ENCODE peak calls at places on chromosomes 5 and 9, in eight cellular contexts. E is activated T-helper 17 cell treated with anti-CD3 and anti-CD28 coated beads, Interleukin-2, amount 50 U/mL, for 72 hours; S is omental fat pad; J is mucosa of descending colon; P is heart right ventricle; H is activated CD8-positive, alpha-beta memory T cell treated with anti-CD3 and anti-CD28 coated beads, Interleukin-2, amount 10 ng/mL, durations not matched to agents 7 days and 5 days; O is left ventricle myocardium superior; X is activated T-cell treated with anti-CD3 and anti-CD28 coated beads, Interleukin-2, amount 50 U/mL, for 72 hours. Q is an unnamed sample.

GRCh38 chr9:87556039-87556438 is 58.4 kb downstream of the DAPK1 start:
- ATAC-seq in E (no peak), S (no peak), J (peak), P (no peak), H (no peak), O (no peak), X (no peak), Q (no peak)

GRCh38 chr5:60677831-60678664 is 21.9 kb downstream of the DEPDC1B start:
- ATAC-seq in E (peak), S (no peak), J (peak), P (no peak), H (peak), O (no peak), X (peak), Q (no peak)

GRCh38 chr9:9142001-9142400 is 1342.4 kb upstream of the DMAC1 start:
- ATAC-seq in E (no peak), S (no peak), J (no peak), P (no peak), H (no peak), O (no peak), X (no peak), Q (no peak)

GRCh38 chr9:121312169-121312568 is 44.2 kb downstream of the GSN start:
- ATAC-seq in E (no peak), S (no peak), J (peak), P (no peak), H (no peak), O (no peak), X (no peak), Q (no peak)

GRCh38 chr9:36867672-36868471 is 166.2 kb downstream of the PAX5 start:
- ATAC-seq in E (no peak), S (no peak), J (peak), P (no peak), H (no peak), O (no peak), X (no peak), Q (no peak)

GRCh38 chr5:95857185-95857945 is 34.8 kb upstream of the GLRX start:
- ATAC-seq in E (no peak), S (peak), J (peak), P (peak), H (no peak), O (peak), X (no peak), Q (no peak)

GRCh38 chr9:99876190-99876589 is 30.3 kb upstream of the STX17 start:
- ATAC-seq in E (no peak), S (no peak), J (no peak), P (no peak), H (no peak), O (no peak), X (no peak), Q (peak)

GRCh38 chr5:128276537-128277216 is 193.1 kb downstream of the SLC12A2 start:
- ATAC-seq in E (no peak), S (no peak), J (no peak), P (no peak), H (no peak), O (no peak), X (no peak), Q (no peak)

GRCh38 chr9:13100914-13101572 is 178.4 kb downstream of the MPDZ start:
- ATAC-seq in E (no peak), S (no peak), J (no peak), P (no peak), H (no peak), O (no peak), X (no peak), Q (no peak)

GRCh38 chr5:96214442-96215197 is 218.4 kb downstream of the PCSK1 start:
- ATAC-seq in E (no peak), S (no peak), J (peak), P (no peak), H (no peak), O (no peak), X (no peak), Q (no peak)

GRCh38 chr9:93467062-93467416 is 13.7 kb upstream of the FAM120AOS start:
- ATAC-seq in E (peak), S (no peak), J (peak), P (no peak), H (no peak), O (no peak), X (peak), Q (no peak)

GRCh38 chr9:4276856-4277255 is 23.0 kb downstream of the GLIS3 start:
- ATAC-seq in E (no peak), S (no peak), J (no peak), P (no peak), H (no peak), O (no peak), X (no peak), Q (no peak)

GRCh38 chr9:112562235-112562958 is 75.8 kb downstream of the KIAA1958 start:
- ATAC-seq in E (no peak), S (no peak), J (no peak), P (no peak), H (no peak), O (no peak), X (no peak), Q (no peak)

GRCh38 chr5:141493500-141494422 is 4.9 kb downstream of the PCDHGC5 start:
- ATAC-seq in E (no peak), S (no peak), J (no peak), P (no peak), H (no peak), O (peak), X (no peak), Q (no peak)

GRCh38 chr5:142360607-142361120 is 35.8 kb upstream of the SPRY4 start:
- ATAC-seq in E (no peak), S (no peak), J (no peak), P (no peak), H (no peak), O (no peak), X (no peak), Q (no peak)

GRCh38 chr9:34493972-34494535 is 28.7 kb downstream of the ENHO start:
- ATAC-seq in E (no peak), S (no peak), J (no peak), P (peak), H (peak), O (peak), X (no peak), Q (no peak)

GRCh38 chr9:100167176-100167575 is 68.1 kb downstream of the INVS start:
- ATAC-seq in E (no peak), S (no peak), J (no peak), P (no peak), H (no peak), O (no peak), X (no peak), Q (no peak)

GRCh38 chr5:142931896-142932686 is 161.9 kb downstream of the ARHGAP26 start:
- ATAC-seq in E (no peak), S (no peak), J (no peak), P (peak), H (no peak), O (peak), X (no peak), Q (no peak)

GRCh38 chr5:180331647-180331950 is 21.5 kb downstream of the GFPT2 start:
- ATAC-seq in E (no peak), S (peak), J (no peak), P (peak), H (no peak), O (peak), X (no peak), Q (no peak)

GRCh38 chr9:131046581-131047202 is 37.7 kb downstream of the LAMC3 start:
- ATAC-seq in E (peak), S (peak), J (peak), P (peak), H (peak), O (peak), X (peak), Q (peak)

GRCh38 chr5:74865293-74865798 is 841 bp downstream of the FAM169A start:
- ATAC-seq in E (no peak), S (no peak), J (peak), P (no peak), H (no peak), O (no peak), X (no peak), Q (no peak)

GRCh38 chr5:67015577-67016290 is 180.9 kb downstream of the CD180 start:
- ATAC-seq in E (no peak), S (peak), J (peak), P (peak), H (no peak), O (peak), X (no peak), Q (no peak)

GRCh38 chr9:131608469-131609115 is 63.3 kb downstream of the PRRT1B start:
- ATAC-seq in E (no peak), S (peak), J (peak), P (peak), H (no peak), O (peak), X (no peak), Q (no peak)

GRCh38 chr5:126280343-126280742 is 142.9 kb upstream of the GRAMD2B start:
- ATAC-seq in E (no peak), S (no peak), J (no peak), P (peak), H (no peak), O (peak), X (no peak), Q (no peak)

GRCh38 chr9:136623016-136623848 is 39.5 kb upstream of the EGFL7 start:
- ATAC-seq in E (no peak), S (no peak), J (no peak), P (no peak), H (no peak), O (no peak), X (no peak), Q (no peak)

GRCh38 chr5:160342413-160342941 is 27.9 kb downstream of the C1QTNF2 start:
- ATAC-seq in E (no peak), S (no peak), J (peak), P (no peak), H (no peak), O (no peak), X (no peak), Q (no peak)

GRCh38 chr9:81474125-81474524 is 215.2 kb downstream of the TLE1 start:
- ATAC-seq in E (no peak), S (no peak), J (no peak), P (no peak), H (no peak), O (no peak), X (no peak), Q (no peak)

GRCh38 chr5:76337949-76338589 is 65.0 kb upstream of the IQGAP2 start:
- ATAC-seq in E (peak), S (no peak), J (peak), P (peak), H (peak), O (peak), X (peak), Q (no peak)

GRCh38 chr5:75034137-75034739 is 18.1 kb downstream of the GCNT4 start:
- ATAC-seq in E (peak), S (no peak), J (peak), P (no peak), H (peak), O (no peak), X (peak), Q (peak)

GRCh38 chr5:128426090-128426534 is 111.9 kb downstream of the FBN2 start:
- ATAC-seq in E (no peak), S (peak), J (no peak), P (no peak), H (no peak), O (no peak), X (no peak), Q (no peak)

GRCh38 chr9:16794871-16795639 is 75.4 kb downstream of the BNC2 start:
- ATAC-seq in E (no peak), S (peak), J (peak), P (peak), H (no peak), O (peak), X (no peak), Q (no peak)

GRCh38 chr9:27395484-27395921 is 98.6 kb upstream of the EQTN start:
- ATAC-seq in E (no peak), S (no peak), J (peak), P (peak), H (no peak), O (peak), X (no peak), Q (no peak)

GRCh38 chr9:33795819-33796218 is 458 bp downstream of the PRSS3 start:
- ATAC-seq in E (no peak), S (no peak), J (peak), P (no peak), H (no peak), O (no peak), X (peak), Q (no peak)

GRCh38 chr5:145775893-145776444 is 59.2 kb downstream of the PRELID2 start:
- ATAC-seq in E (no peak), S (peak), J (no peak), P (peak), H (no peak), O (peak), X (no peak), Q (no peak)

GRCh38 chr5:116035123-116035522 is 2.9 kb downstream of the ARL14EPL start:
- ATAC-seq in E (no peak), S (no peak), J (no peak), P (no peak), H (no peak), O (no peak), X (no peak), Q (no peak)

GRCh38 chr5:109347252-109347888 is 62.4 kb downstream of the PJA2 start:
- ATAC-seq in E (no peak), S (no peak), J (peak), P (peak), H (no peak), O (peak), X (no peak), Q (no peak)

GRCh38 chr5:160269017-160269416 is 39.7 kb downstream of the FABP6 start:
- ATAC-seq in E (no peak), S (peak), J (peak), P (peak), H (no peak), O (peak), X (no peak), Q (no peak)